ENCODE peak calls at places on chromosomes 3 and 15, in four cellular contexts. Y is astrocyte of the spinal cord, Z is uterus, K is foreskin fibroblast. Q is an unnamed sample.

GRCh38 chr3:69791919-69792399 is 52.7 kb downstream of the MITF start:
- DNase-seq in Z (no peak), K (peak; percentile 68), Y (peak; percentile 53), Q (peak; percentile 33)

GRCh38 chr15:71899665-71900064 is 89.3 kb downstream of the NR2E3 start:
- DNase-seq in Y (no peak), K (no peak), Z (no peak), Q (no peak)

GRCh38 chr15:68578175-68578959 is 426 bp upstream of the CORO2B start:
- DNase-seq in K (peak; percentile 94), Y (peak; percentile 73), Z (peak; percentile 80), Q (peak; percentile 80)

GRCh38 chr3:127899769-127900168 is 15.3 kb upstream of the KBTBD12 start:
- DNase-seq in Z (no peak), K (no peak), Y (no peak), Q (no peak)

GRCh38 chr3:55620361-55621025 is 133.4 kb upstream of the WNT5A start:
- DNase-seq in Y (peak; percentile 41), Z (no peak), K (no peak), Q (no peak)

GRCh38 chr15:59371458-59372351 is 966 bp downstream of the MYO1E start:
- DNase-seq in Z (peak; percentile 19), Y (no peak), K (peak; percentile 65), Q (peak; percentile 80)

GRCh38 chr15:75425966-75426500 is 25.5 kb downstream of the SIN3A start:
- DNase-seq in Y (no peak), Z (no peak), K (no peak), Q (no peak)

GRCh38 chr3:150544726-150545125 is 1.6 kb downstream of the SERP1 start:
- DNase-seq in Z (no peak), Y (peak; percentile 28), K (no peak), Q (no peak)

GRCh38 chr3:70042683-70043082 is 43.1 kb downstream of the SAMMSON start:
- DNase-seq in Z (no peak), Y (no peak), K (no peak), Q (no peak)

GRCh38 chr3:128068156-128068620 is 16.0 kb downstream of the SEC61A1 start:
- DNase-seq in Y (peak; percentile 50), Z (no peak), K (peak; percentile 76), Q (peak; percentile 45)

GRCh38 chr15:89874926-89875564 is 18.7 kb downstream of the AP3S2 start:
- DNase-seq in K (peak; percentile 92), Y (peak; percentile 68), Z (peak; percentile 62), Q (peak; percentile 88)

GRCh38 chr3:129441215-129441614 is 1.2 kb downstream of the IFT122 start:
- DNase-seq in Y (no peak), Z (no peak), K (peak; percentile 20), Q (peak; percentile 5)

GRCh38 chr3:30012941-30013543 is 593.4 kb upstream of the TGFBR2 start:
- DNase-seq in K (peak; percentile 88), Y (peak; percentile 72), Z (peak; percentile 85), Q (peak; percentile 29)